ENCODE peak calls at places on chromosome 18, in four cellular contexts. Q is activated T-cell treated with anti-CD3 and anti-CD28 coated beads for 1 hour, T is substantia nigra, I is left cardiac atrium. G is an unnamed sample.

GRCh38 chr18:63445067-63445466 is 22.8 kb upstream of the VPS4B start:
- DNase-seq in T (no peak), Q (no peak), I (no peak), G (no peak)

GRCh38 chr18:34840416-34840815 is 130.3 kb downstream of the DTNA start:
- DNase-seq in Q (no peak), T (no peak), I (no peak), G (no peak)

GRCh38 chr18:50163505-50163904 is 31.4 kb downstream of the MYO5B start:
- DNase-seq in T (no peak), Q (no peak), I (no peak), G (no peak)

GRCh38 chr18:3424280-3424890 is 25.6 kb upstream of the TGIF1 start:
- DNase-seq in Q (no peak), T (no peak), I (no peak), G (no peak)

GRCh38 chr18:67381608-67382150 is 134.8 kb downstream of the DSEL start:
- DNase-seq in T (no peak), I (no peak), Q (no peak), G (no peak)

GRCh38 chr18:60981651-60982050 is 351.6 kb upstream of the CDH20 start:
- DNase-seq in T (no peak), Q (no peak), I (no peak), G (no peak)

GRCh38 chr18:332721-333513 is 65.1 kb upstream of the THOC1 start:
- DNase-seq in T (no peak), Q (no peak), I (no peak), G (no peak)

GRCh38 chr18:31492671-31493070 is 5.3 kb upstream of the DSG2 start:
- DNase-seq in I (no peak), T (no peak), Q (no peak), G (no peak)

GRCh38 chr18:1094408-1094807 is 189.7 kb downstream of the ADCYAP1 start:
- DNase-seq in Q (no peak), T (no peak), I (no peak), G (no peak)

G was measured in stimulated activated CD4-positive, alpha-beta T cell treated with anti-CD3 and anti-CD28 coated beads, Interleukin-12 subunit alpha, Interleukin-12 subunit beta, amount 100 ng/mL, for 48 hours.